ENCODE peak calls at places on chromosomes 5 and 9, in five cellular contexts. Y, A, X, I and B are unnamed samples.

GRCh38 chr5:37553720-37554402 is 174.7 kb downstream of the WDR70 start:
- DNase-seq in I (no peak), A (no peak), X (peak; percentile 75), Y (no peak), B (peak; percentile 17)

GRCh38 chr9:133585481-133586367 is 23.5 kb downstream of the FAM163B start:
- DNase-seq in Y (no peak), I (no peak), X (no peak), A (no peak), B (no peak)

GRCh38 chr5:129670944-129671343 is 77.0 kb upstream of the MINAR2 start:
- DNase-seq in X (peak; percentile 74), A (no peak), I (peak; percentile 85), Y (no peak), B (peak; percentile 82)

GRCh38 chr9:136586391-136586790 is 40.5 kb upstream of the NOTCH1 start:
- DNase-seq in X (no peak), I (no peak), A (no peak), Y (no peak), B (no peak)

GRCh38 chr5:180281706-180282105 is 10.2 kb downstream of the MAPK9 start:
- DNase-seq in I (no peak), Y (no peak), A (no peak), X (no peak), B (no peak)

GRCh38 chr5:150623152-150623877 is 17.1 kb upstream of the SYNPO start:
- DNase-seq in X (no peak), I (no peak), Y (no peak), A (peak; percentile 17), B (no peak)

GRCh38 chr5:159286420-159287035 is 23.4 kb downstream of the UBLCP1 start:
- DNase-seq in Y (no peak), I (peak; percentile 42), X (peak; percentile 57), A (no peak), B (peak; percentile 51)

GRCh38 chr5:160199410-160199911 is 29.8 kb upstream of the FABP6 start:
- DNase-seq in Y (peak; percentile 27), A (peak; percentile 83), X (peak; percentile 49), I (no peak), B (no peak)

GRCh38 chr9:133280387-133280786 is 5.4 kb upstream of the ABO start:
- DNase-seq in A (no peak), X (no peak), Y (no peak), I (no peak), B (no peak)

GRCh38 chr9:34254141-34254913 is 74.7 kb downstream of the KIF24 start:
- DNase-seq in I (peak; percentile 80), Y (no peak), X (peak; percentile 65), A (no peak), B (peak; percentile 97)

GRCh38 chr9:99778829-99779228 is 42.9 kb upstream of the NR4A3 start:
- DNase-seq in A (peak; percentile 9), I (no peak), Y (no peak), X (no peak), B (no peak)

GRCh38 chr9:100104314-100104713 is 5.3 kb downstream of the INVS start:
- DNase-seq in I (peak; percentile 52), X (no peak), Y (no peak), A (no peak), B (peak; percentile 93)

GRCh38 chr9:23554691-23555090 is 271.3 kb downstream of the ELAVL2 start:
- DNase-seq in X (no peak), Y (no peak), I (no peak), A (no peak), B (no peak)

GRCh38 chr5:19891658-19892057 is 96.3 kb downstream of the CDH18 start:
- DNase-seq in A (no peak), Y (no peak), X (peak; percentile 37), I (no peak), B (peak; percentile 79)

GRCh38 chr5:143896981-143897380 is 85.0 kb downstream of the HMHB1 start:
- DNase-seq in X (peak; percentile 50), A (peak; percentile 8), I (peak; percentile 45), Y (no peak), B (peak; percentile 32)

GRCh38 chr9:77276799-77277198 is 99.5 kb downstream of the VPS13A start:
- DNase-seq in I (no peak), A (no peak), Y (no peak), X (no peak), B (no peak)

GRCh38 chr5:83149671-83150070 is 72.3 kb downstream of the XRCC4 start:
- DNase-seq in Y (no peak), X (no peak), I (peak; percentile 88), A (no peak), B (peak; percentile 8)

GRCh38 chr5:112310746-112311145 is 108.3 kb downstream of the EPB41L4A start:
- DNase-seq in I (peak; percentile 72), X (no peak), A (no peak), Y (no peak), B (no peak)

GRCh38 chr9:4596165-4596922 is 65.8 kb upstream of the PLPP6 start:
- DNase-seq in A (peak; percentile 37), I (no peak), Y (no peak), X (no peak), B (no peak)

GRCh38 chr9:131419029-131419614 is 25.2 kb downstream of the PRRC2B start:
- DNase-seq in A (no peak), X (no peak), I (no peak), Y (no peak), B (no peak)

GRCh38 chr5:169670769-169671525 is 33.9 kb downstream of the DOCK2 start:
- DNase-seq in Y (no peak), I (no peak), A (no peak), X (no peak), B (no peak)

GRCh38 chr9:3906437-3907213 is 380.8 kb upstream of the RFX3 start:
- DNase-seq in X (peak; percentile 96), Y (no peak), I (peak; percentile 96), A (no peak), B (peak; percentile 92)

GRCh38 chr9:91164724-91165520 is 196.8 kb downstream of the AUH start:
- DNase-seq in Y (peak; percentile 93), X (peak; percentile 93), I (peak; percentile 88), A (peak; percentile 83), B (peak; percentile 92)

GRCh38 chr5:38831909-38832308 is 13.9 kb upstream of the OSMR start:
- DNase-seq in X (peak; percentile 70), Y (no peak), I (no peak), A (no peak), B (peak; percentile 59)

GRCh38 chr9:86098793-86099694 is at the start of gene GOLM1:
- DNase-seq in A (peak; percentile 55), Y (no peak), I (no peak), X (peak; percentile 63), B (peak; percentile 33)

GRCh38 chr9:81103597-81104471 is 585.5 kb downstream of the TLE1 start:
- DNase-seq in I (no peak), Y (no peak), A (no peak), X (no peak), B (no peak)

GRCh38 chr9:81690251-81690851 is 1.0 kb upstream of the TLE1 start:
- DNase-seq in I (peak; percentile 41), A (peak; percentile 3), X (peak; percentile 62), Y (no peak), B (peak; percentile 87)